ENCODE peak calls at places on chromosome 7, in five cellular contexts. O, F, A, E and T are unnamed samples.

GRCh38 chr7:84291756-84292155 is 97.2 kb upstream of the SEMA3A start:
- DNase-seq in O (no peak), F (no peak), A (no peak), E (peak; percentile 52), T (no peak)

GRCh38 chr7:146655928-146656797 is 539.6 kb downstream of the CNTNAP2 start:
- DNase-seq in O (peak; percentile 9), F (no peak), A (peak; percentile 61), E (no peak), T (no peak)

GRCh38 chr7:139043823-139044812 is 8.3 kb upstream of the ZC3HAV1L start:
- DNase-seq in O (peak; percentile 79), F (no peak), A (peak; percentile 51), E (no peak), T (no peak)

GRCh38 chr7:54880326-54880989 is 121.4 kb upstream of the SEC61G start:
- DNase-seq in O (no peak), F (no peak), A (no peak), E (no peak), T (no peak)

GRCh38 chr7:117872565-117873055 is 631 bp downstream of the CTTNBP2 start:
- DNase-seq in O (peak; percentile 42), F (no peak), A (no peak), E (peak; percentile 44), T (no peak)

GRCh38 chr7:137449016-137449415 is 105.5 kb upstream of the PTN start:
- DNase-seq in O (no peak), F (no peak), A (no peak), E (no peak), T (no peak)

GRCh38 chr7:131633342-131633843 is 77.0 kb upstream of the PODXL start:
- DNase-seq in O (peak; percentile 70), F (no peak), A (no peak), E (no peak), T (no peak)

GRCh38 chr7:75920431-75921161 is 5.6 kb downstream of the POR start:
- DNase-seq in O (no peak), F (peak; percentile 19), A (no peak), E (no peak), T (no peak)

GRCh38 chr7:81264116-81264515 is 345.3 kb upstream of the SEMA3C start:
- DNase-seq in O (no peak), F (no peak), A (no peak), E (no peak), T (no peak)

GRCh38 chr7:77980087-77980713 is 181.6 kb downstream of the PHTF2 start:
- DNase-seq in O (no peak), F (no peak), A (no peak), E (no peak), T (no peak)

GRCh38 chr7:72430531-72430930 is 18.4 kb upstream of the CALN1 start:
- DNase-seq in O (no peak), F (no peak), A (no peak), E (no peak), T (peak; percentile 47)

GRCh38 chr7:130945411-130945811 is 211.4 kb upstream of the KLF14 start:
- DNase-seq in O (no peak), F (no peak), A (no peak), E (no peak), T (no peak)

GRCh38 chr7:68434857-68435256 is 1163.4 kb upstream of the AUTS2 start:
- DNase-seq in O (no peak), F (no peak), A (no peak), E (no peak), T (no peak)

GRCh38 chr7:46850563-46851325 is 731.2 kb downstream of the TNS3 start:
- DNase-seq in O (no peak), F (no peak), A (no peak), E (no peak), T (no peak)

GRCh38 chr7:116512524-116513188 is 12.2 kb upstream of the CAV1 start:
- DNase-seq in O (peak; percentile 59), F (no peak), A (no peak), E (no peak), T (no peak)

GRCh38 chr7:15839415-15840100 is 153.1 kb upstream of the MEOX2 start:
- DNase-seq in O (peak; percentile 46), F (no peak), A (no peak), E (peak; percentile 38), T (peak; percentile 43)

GRCh38 chr7:113289140-113289740 is 170.9 kb upstream of the SMIM30 start:
- DNase-seq in O (no peak), F (no peak), A (peak; percentile 13), E (peak; percentile 9), T (peak; percentile 11)

GRCh38 chr7:47944536-47945260 is 3.6 kb downstream of the PKD1L1 start:
- DNase-seq in O (no peak), F (no peak), A (no peak), E (no peak), T (no peak)

GRCh38 chr7:134777908-134778580 is 1.4 kb upstream of the CALD1 start:
- DNase-seq in O (peak; percentile 59), F (no peak), A (no peak), E (no peak), T (no peak)

GRCh38 chr7:98369726-98370125 is 31.2 kb downstream of the BAIAP2L1 start:
- DNase-seq in O (no peak), F (no peak), A (no peak), E (no peak), T (no peak)
- H3K4me3 ChIP-seq in O (no peak overlapping the region), F (no peak overlapping the region), A (no peak overlapping the region), E (no peak overlapping the region), T (no peak overlapping the region)

GRCh38 chr7:44769381-44770209 is 20.9 kb downstream of the ZMIZ2 start:
- DNase-seq in O (peak; percentile 56), F (no peak), A (no peak), E (no peak), T (no peak)
- H3K4me3 ChIP-seq in O (peak overlapping the region; percentile 50), F (no peak overlapping the region), A (no peak overlapping the region), E (no peak overlapping the region), T (no peak overlapping the region)

GRCh38 chr7:36034020-36034419 is 119.0 kb upstream of the EEPD1 start:
- DNase-seq in O (no peak), F (no peak), A (no peak), E (no peak), T (no peak)
- H3K4me3 ChIP-seq in O (no peak overlapping the region), F (no peak overlapping the region), A (no peak overlapping the region), E (no peak overlapping the region), T (no peak overlapping the region)

GRCh38 chr7:156376317-156376716 is 264.3 kb upstream of the RNF32 start:
- DNase-seq in O (no peak), F (no peak), A (no peak), E (no peak), T (no peak)

GRCh38 chr7:156379242-156380070 is 261.1 kb upstream of the RNF32 start:
- DNase-seq in O (no peak), F (no peak), A (no peak), E (no peak), T (no peak)

GRCh38 chr7:156380261-156380660 is 260.3 kb upstream of the RNF32 start:
- DNase-seq in O (no peak), F (no peak), A (no peak), E (no peak), T (no peak)

GRCh38 chr7:156374335-156374734 is 266.2 kb upstream of the RNF32 start:
- DNase-seq in O (no peak), F (no peak), A (no peak), E (no peak), T (no peak)

GRCh38 chr7:156378806-156379205 is 261.8 kb upstream of the RNF32 start:
- DNase-seq in O (no peak), F (no peak), A (no peak), E (no peak), T (no peak)
- H3K4me3 ChIP-seq in O (no peak overlapping the region), F (no peak overlapping the region), A (no peak overlapping the region), E (no peak overlapping the region), T (no peak overlapping the region)

GRCh38 chr7:6529643-6530042 is 21.6 kb downstream of the GRID2IP start:
- DNase-seq in O (no peak), F (no peak), A (no peak), E (no peak), T (no peak)
- H3K4me3 ChIP-seq in O (no peak overlapping the region), F (no peak overlapping the region), A (no peak overlapping the region), E (no peak overlapping the region), T (no peak overlapping the region)

GRCh38 chr7:150736864-150737263 is 354 bp upstream of the GIMAP5 start:
- DNase-seq in O (no peak), F (no peak), A (no peak), E (no peak), T (no peak)

GRCh38 chr7:150739045-150739432 is 1.8 kb downstream of the GIMAP5 start:
- DNase-seq in O (no peak), F (no peak), A (no peak), E (no peak), T (no peak)

GRCh38 chr7:150738092-150739044 is 1.1 kb downstream of the GIMAP5 start:
- DNase-seq in O (no peak), F (no peak), A (no peak), E (no peak), T (no peak)

GRCh38 chr7:150735596-150736358 is 1.4 kb upstream of the GIMAP5 start:
- DNase-seq in O (no peak), F (no peak), A (no peak), E (no peak), T (peak; percentile 54)

DNA sequence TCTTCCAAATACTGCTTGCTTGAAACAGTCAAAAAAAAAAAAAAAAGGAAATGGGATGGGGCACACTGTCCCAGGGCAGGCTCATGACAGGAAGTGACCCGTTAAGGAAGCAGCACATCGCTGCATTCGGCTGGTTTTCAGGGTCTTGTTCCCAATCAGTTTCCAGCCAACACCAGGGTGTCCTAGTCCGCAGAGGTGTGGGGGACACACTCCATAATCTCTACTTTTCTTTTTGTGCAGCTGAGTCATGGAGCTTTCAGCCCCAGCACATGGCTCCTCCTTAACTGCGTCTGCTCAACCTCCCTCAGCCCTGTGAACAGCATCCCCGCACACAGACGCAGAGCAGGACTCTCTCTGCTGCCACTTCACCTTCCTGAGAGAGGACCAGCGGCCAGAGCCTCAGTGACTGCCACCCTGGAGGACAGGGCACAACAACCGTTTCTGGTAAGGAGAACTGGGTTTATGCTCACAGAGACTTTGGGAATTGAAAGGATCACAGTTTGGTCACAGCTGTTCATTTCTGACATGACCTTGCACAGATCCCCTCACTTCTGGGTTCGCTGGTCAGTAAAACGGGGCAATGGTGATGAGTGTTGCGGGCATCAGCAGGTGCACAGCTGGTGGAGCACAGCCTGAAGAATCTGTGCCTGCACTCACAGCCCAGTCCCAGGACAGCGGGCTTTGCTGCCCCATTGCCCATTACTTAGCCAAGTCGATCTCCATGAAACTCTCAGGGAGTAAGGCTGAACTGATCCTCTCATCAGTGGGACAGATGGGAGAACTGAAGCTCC is at the start of gene GIMAP5:
- DNase-seq in O (no peak), F (peak; percentile 47), A (no peak), E (no peak), T (no peak)
- H3K4me3 ChIP-seq in O (no peak within 1 kb of the TSS), F (peak within 1 kb of the TSS; percentile 84), A (peak within 1 kb of the TSS; percentile 41), E (no peak within 1 kb of the TSS), T (no peak within 1 kb of the TSS)